ENCODE peak calls at places on chromosome 11, in seven cellular contexts. I is cardiac fibroblast, Z is mucosa of descending colon, G is right atrium auricular region, O is WERI-Rb-1, Y is GM12878, K is lower lobe of right lung. V is an unnamed sample.

GRCh38 chr11:978073-978720 is 52.5 kb downstream of the AP2A2 start:
- DNase-seq in Y (no peak), G (no peak), I (no peak), Z (no peak), K (no peak), O (no peak), V (no peak)

GRCh38 chr11:86627776-86628455 is 44.5 kb downstream of the ME3 start:
- DNase-seq in K (no peak), G (no peak), Z (no peak), I (no peak), Y (no peak), O (no peak), V (no peak)

GRCh38 chr11:66325140-66325754 is 8.4 kb upstream of the CD248 start:
- DNase-seq in I (no peak), O (no peak), Z (no peak), Y (no peak), G (no peak), K (no peak), V (no peak)

GRCh38 chr11:18692941-18693760 is 5.4 kb upstream of the TMEM86A start:
- DNase-seq in Y (no peak), I (no peak), G (no peak), K (no peak), Z (no peak), O (no peak), V (peak)

GRCh38 chr11:859394-860131 is 16.9 kb downstream of the TSPAN4 start:
- DNase-seq in O (peak), G (peak), Z (peak), I (peak), K (peak), Y (no peak), V (peak)

GRCh38 chr11:57203359-57203758 is 21.6 kb downstream of the LRRC55 start:
- DNase-seq in G (peak), I (no peak), O (no peak), Y (no peak), K (no peak), Z (no peak), V (no peak)

GRCh38 chr11:106021181-106021966 is 666 bp downstream of the MSANTD4 start:
- DNase-seq in O (no peak), Y (no peak), K (no peak), Z (no peak), G (no peak), I (peak), V (no peak)

GRCh38 chr11:75597636-75598035 is 35.6 kb downstream of the SERPINH1 start:
- DNase-seq in Y (no peak), K (no peak), O (peak), I (peak), G (no peak), Z (no peak), V (no peak)

GRCh38 chr11:10749476-10749875 is 1.6 kb upstream of the CTR9 start:
- DNase-seq in K (no peak), G (no peak), Z (no peak), Y (no peak), O (no peak), I (no peak), V (no peak)

GRCh38 chr11:26134481-26135355 is 197.2 kb upstream of the ANO3 start:
- DNase-seq in Z (no peak), Y (no peak), K (no peak), I (peak), O (peak), G (no peak), V (peak)

GRCh38 chr11:1034456-1035295 is 1.8 kb downstream of the MUC6 start:
- DNase-seq in K (no peak), Z (no peak), O (no peak), I (no peak), G (no peak), Y (no peak), V (no peak)

GRCh38 chr11:130692220-130692619 is 224.1 kb downstream of the SNX19 start:
- DNase-seq in G (no peak), Y (no peak), Z (no peak), I (no peak), O (no peak), K (no peak), V (no peak)

GRCh38 chr11:95652002-95652472 is 137.5 kb downstream of the FAM76B start:
- DNase-seq in G (no peak), K (no peak), O (peak), I (no peak), Y (no peak), Z (no peak), V (peak)

GRCh38 chr11:132620423-132620822 is 911.9 kb downstream of the OPCML start:
- DNase-seq in K (no peak), I (peak), Z (no peak), Y (no peak), G (no peak), O (no peak), V (no peak)

GRCh38 chr11:9861860-9862725 is 198.2 kb downstream of the SWAP70 start:
- DNase-seq in G (no peak), I (peak), O (peak), Z (peak), Y (peak), K (no peak), V (no peak)

GRCh38 chr11:64306563-64306875 is 1.2 kb downstream of the ESRRA start:
- DNase-seq in I (no peak), Z (no peak), Y (no peak), G (no peak), O (no peak), K (no peak), V (no peak)

GRCh38 chr11:116861539-116861938 is 24.1 kb upstream of the APOA1 start:
- DNase-seq in O (no peak), G (no peak), Z (no peak), Y (no peak), I (peak), K (no peak), V (no peak)

GRCh38 chr11:1223346-1224108 is 661 bp downstream of the MUC5B start:
- DNase-seq in Y (no peak), Z (peak), G (no peak), K (peak), I (no peak), O (peak), V (no peak)

GRCh38 chr11:68399916-68400315 is 60.6 kb upstream of the PPP6R3 start:
- DNase-seq in K (no peak), Y (no peak), G (no peak), O (no peak), Z (no peak), I (no peak), V (no peak)
- H3K4me3 ChIP-seq in K (no peak), Y (no peak), G (no peak), O (no peak), Z (no peak), I (no peak), V (no peak)

DNA sequence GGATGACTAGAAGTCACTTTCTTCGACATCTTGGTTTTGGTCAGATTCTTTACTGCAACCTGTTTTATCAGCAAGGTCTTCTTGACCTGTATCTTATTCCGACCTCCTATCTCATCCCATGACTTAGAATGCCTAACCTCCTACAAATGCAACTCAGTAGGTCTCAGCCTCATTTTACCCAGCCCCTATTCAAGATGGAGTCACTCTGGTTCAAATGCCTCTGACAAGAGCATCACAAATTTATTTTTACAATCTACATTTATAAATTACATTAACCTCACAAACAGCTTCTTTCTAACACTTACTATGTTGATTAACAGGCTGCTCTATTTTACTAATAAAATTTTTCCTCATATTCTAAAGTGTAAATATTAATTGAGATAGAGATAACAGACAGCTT is 867.0 kb upstream of the CNTN5 start:
- DNase-seq in Y (no peak), I (no peak), K (no peak), G (no peak), Z (no peak), O (no peak), V (no peak)
- TF ChIP-seq CTCF in Y (no peak), I (no peak), K (no peak), G (no peak), Z (no peak), O (no peak), V (no peak)

DNA sequence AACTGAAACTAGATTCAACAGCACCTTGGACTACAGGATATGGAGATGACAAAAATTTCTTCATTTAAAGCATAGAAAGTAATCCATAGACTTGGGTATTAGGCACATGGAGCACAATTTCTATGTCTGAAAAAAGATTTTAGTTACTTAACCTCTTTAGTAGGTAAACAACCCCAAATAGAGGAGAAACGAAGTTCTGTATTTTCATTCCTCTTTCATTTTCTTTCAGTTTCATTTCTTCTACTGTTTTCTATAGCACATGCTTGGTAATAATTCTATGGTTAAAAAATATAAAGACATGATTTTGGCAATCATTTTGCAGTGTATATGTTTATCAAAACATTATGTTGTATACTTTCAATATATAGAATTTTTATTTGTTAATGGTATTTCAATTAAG is 99.5 kb downstream of the CASP12 start:
- DNase-seq in K (no peak), Y (no peak), Z (no peak), I (no peak), G (no peak), O (no peak), V (no peak)
- H3K4me3 ChIP-seq in K (peak), Y (peak), Z (no peak), I (no peak), G (no peak), O (no peak), V (no peak)

GRCh38 chr11:13440100-13440855 is 22.7 kb downstream of the BTBD10 start:
- DNase-seq in I (peak), Z (no peak), G (no peak), K (no peak), Y (no peak), O (no peak), V (peak)
- TF ChIP-seq CTCF in I (no peak), Z (no peak), G (no peak), K (no peak), Y (no peak), O (no peak), V (no peak)

DNA sequence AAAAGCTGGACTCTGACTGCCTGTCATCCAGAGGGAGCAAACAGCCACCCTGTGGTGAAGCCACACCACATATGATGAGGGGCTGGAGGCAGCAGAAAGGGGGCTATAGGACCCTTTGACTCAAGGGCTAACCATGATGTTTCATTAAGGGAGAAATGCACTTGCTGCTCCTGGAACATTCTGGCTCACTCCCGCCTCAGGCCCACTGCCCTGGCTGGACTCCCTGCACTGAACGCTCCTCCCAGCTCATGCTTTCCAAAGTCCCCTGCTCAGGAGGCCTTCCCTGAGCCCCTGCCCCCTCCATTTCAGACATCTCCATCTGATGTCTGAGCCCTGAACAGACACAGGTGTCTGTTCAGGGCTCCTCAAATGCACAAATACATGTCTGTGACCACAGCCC is 69.1 kb downstream of the CDKN1C start:
- DNase-seq in Z (no peak), Y (no peak), K (peak), I (no peak), G (no peak), O (no peak), V (no peak)
- H3K4me3 ChIP-seq in Z (no peak), Y (no peak), K (no peak), I (no peak), G (no peak), O (no peak), V (no peak)

GRCh38 chr11:69292221-69292648 is 1.7 kb upstream of the MYEOV start:
- DNase-seq in Z (peak), I (peak), Y (no peak), G (no peak), O (peak), K (peak), V (no peak)
- TF ChIP-seq CTCF in Z (peak), I (peak), Y (peak), G (peak), O (peak), K (peak), V (peak)